ENCODE peak calls at places on chromosomes 1 and 21, in nine cellular contexts. One of them, this sample, is unnamed.

GRCh38 chr1:182527680-182528079 is 61.4 kb downstream of the RNASEL start:
- DNase-seq in adipocyte: no peak
- DNase-seq in T-helper 2 cell treated with Interferon-gamma antibody and Interleukin-4, amounts not matched to agents 5 μg/mL and 100 μg/mL, for 36 hours: no peak
- DNase-seq in AG08396: no peak
- DNase-seq in HTR-8/SVneo: no peak
- DNase-seq in ovary: no peak
- DNase-seq in IMR-90: no peak
- DNase-seq in activated T-cell treated with anti-CD3 and anti-CD28 coated beads for 24 hours: no peak
- DNase-seq in AG08395: no peak
- DNase-seq in this sample: no peak

GRCh38 chr21:35195232-35195631 is 146.1 kb upstream of the RUNX1 start:
- DNase-seq in adipocyte: no peak
- DNase-seq in T-helper 2 cell treated with Interferon-gamma antibody and Interleukin-4, amounts not matched to agents 5 μg/mL and 100 μg/mL, for 36 hours: no peak
- DNase-seq in AG08396: no peak
- DNase-seq in HTR-8/SVneo: no peak
- DNase-seq in ovary: no peak
- DNase-seq in IMR-90: no peak
- DNase-seq in activated T-cell treated with anti-CD3 and anti-CD28 coated beads for 24 hours: no peak
- DNase-seq in AG08395: no peak
- DNase-seq in this sample: no peak

GRCh38 chr1:115506523-115507255 is 135.1 kb upstream of the VANGL1 start:
- DNase-seq in adipocyte: no peak
- DNase-seq in T-helper 2 cell treated with Interferon-gamma antibody and Interleukin-4, amounts not matched to agents 5 μg/mL and 100 μg/mL, for 36 hours: no peak
- DNase-seq in AG08396: no peak
- DNase-seq in HTR-8/SVneo: no peak
- DNase-seq in ovary: no peak
- DNase-seq in IMR-90: no peak
- DNase-seq in activated T-cell treated with anti-CD3 and anti-CD28 coated beads for 24 hours: no peak
- DNase-seq in AG08395: no peak
- DNase-seq in this sample: no peak

GRCh38 chr1:109481646-109482045 is 2.1 kb upstream of the ATXN7L2 start:
- DNase-seq in adipocyte: no peak
- DNase-seq in T-helper 2 cell treated with Interferon-gamma antibody and Interleukin-4, amounts not matched to agents 5 μg/mL and 100 μg/mL, for 36 hours: no peak
- DNase-seq in AG08396: no peak
- DNase-seq in HTR-8/SVneo: no peak
- DNase-seq in ovary: no peak
- DNase-seq in IMR-90: no peak
- DNase-seq in activated T-cell treated with anti-CD3 and anti-CD28 coated beads for 24 hours: no peak
- DNase-seq in AG08395: no peak
- DNase-seq in this sample: no peak

GRCh38 chr1:12143631-12144155 is 23.1 kb upstream of the TNFRSF1B start:
- DNase-seq in adipocyte: peak
- DNase-seq in T-helper 2 cell treated with Interferon-gamma antibody and Interleukin-4, amounts not matched to agents 5 μg/mL and 100 μg/mL, for 36 hours: no peak
- DNase-seq in AG08396: peak
- DNase-seq in HTR-8/SVneo: peak
- DNase-seq in ovary: peak
- DNase-seq in IMR-90: peak
- DNase-seq in activated T-cell treated with anti-CD3 and anti-CD28 coated beads for 24 hours: no peak
- DNase-seq in AG08395: peak
- DNase-seq in this sample: peak

GRCh38 chr1:43296207-43296606 is 4.6 kb upstream of the TIE1 start:
- DNase-seq in adipocyte: peak
- DNase-seq in T-helper 2 cell treated with Interferon-gamma antibody and Interleukin-4, amounts not matched to agents 5 μg/mL and 100 μg/mL, for 36 hours: no peak
- DNase-seq in AG08396: no peak
- DNase-seq in HTR-8/SVneo: no peak
- DNase-seq in ovary: no peak
- DNase-seq in IMR-90: no peak
- DNase-seq in activated T-cell treated with anti-CD3 and anti-CD28 coated beads for 24 hours: no peak
- DNase-seq in AG08395: no peak
- DNase-seq in this sample: no peak

GRCh38 chr1:219495737-219496408 is 117.0 kb downstream of the ZC3H11B start:
- DNase-seq in adipocyte: no peak
- DNase-seq in T-helper 2 cell treated with Interferon-gamma antibody and Interleukin-4, amounts not matched to agents 5 μg/mL and 100 μg/mL, for 36 hours: no peak
- DNase-seq in AG08396: no peak
- DNase-seq in HTR-8/SVneo: no peak
- DNase-seq in ovary: no peak
- DNase-seq in IMR-90: no peak
- DNase-seq in activated T-cell treated with anti-CD3 and anti-CD28 coated beads for 24 hours: no peak
- DNase-seq in AG08395: no peak
- DNase-seq in this sample: no peak

GRCh38 chr1:51518033-51518729 is 885 bp downstream of the EPS15 start:
- DNase-seq in adipocyte: peak
- DNase-seq in T-helper 2 cell treated with Interferon-gamma antibody and Interleukin-4, amounts not matched to agents 5 μg/mL and 100 μg/mL, for 36 hours: peak
- DNase-seq in AG08396: peak
- DNase-seq in HTR-8/SVneo: peak
- DNase-seq in ovary: peak
- DNase-seq in IMR-90: peak
- DNase-seq in activated T-cell treated with anti-CD3 and anti-CD28 coated beads for 24 hours: peak
- DNase-seq in AG08395: peak
- DNase-seq in this sample: no peak

GRCh38 chr1:233904979-233905415 is 521 bp downstream of the SLC35F3 start:
- DNase-seq in adipocyte: peak
- DNase-seq in T-helper 2 cell treated with Interferon-gamma antibody and Interleukin-4, amounts not matched to agents 5 μg/mL and 100 μg/mL, for 36 hours: no peak
- DNase-seq in AG08396: no peak
- DNase-seq in HTR-8/SVneo: peak
- DNase-seq in ovary: peak
- DNase-seq in IMR-90: no peak
- DNase-seq in activated T-cell treated with anti-CD3 and anti-CD28 coated beads for 24 hours: no peak
- DNase-seq in AG08395: no peak
- DNase-seq in this sample: no peak

GRCh38 chr1:7253118-7253480 is 467.8 kb downstream of the CAMTA1 start:
- DNase-seq in adipocyte: no peak
- DNase-seq in T-helper 2 cell treated with Interferon-gamma antibody and Interleukin-4, amounts not matched to agents 5 μg/mL and 100 μg/mL, for 36 hours: no peak
- DNase-seq in AG08396: no peak
- DNase-seq in HTR-8/SVneo: no peak
- DNase-seq in ovary: no peak
- DNase-seq in IMR-90: peak
- DNase-seq in activated T-cell treated with anti-CD3 and anti-CD28 coated beads for 24 hours: no peak
- DNase-seq in AG08395: peak
- DNase-seq in this sample: no peak